ENCODE peak calls at places on chromosomes 5 and 9, in nine cellular contexts. T is OCI-LY7; Q is neuronal stem cell; Z is naive thymus-derived CD4-positive, alpha-beta T cell; X is brain microvascular endothelial cell; G is ovary; V is GM12878; H is caudate nucleus; P is left ventricle myocardium inferior. B is an unnamed sample.

GRCh38 chr9:93774331-93775102 is 180.6 kb downstream of the BARX1 start:
- DNase-seq in H (no peak), X (no peak), Z (no peak), P (no peak), V (no peak), G (no peak), Q (no peak), T (no peak), B (no peak)

GRCh38 chr5:55570026-55570425 is 35.3 kb upstream of the PLPP1 start:
- DNase-seq in G (no peak), T (no peak), X (peak; percentile 42), Z (no peak), H (no peak), P (no peak), Q (peak; percentile 4), V (no peak), B (no peak)

GRCh38 chr5:14834584-14835540 is 36.7 kb downstream of the ANKH start:
- DNase-seq in Z (no peak), X (no peak), P (no peak), G (no peak), T (no peak), V (no peak), Q (no peak), H (no peak), B (no peak)

GRCh38 chr9:113963017-113963620 is 87.0 kb downstream of the ZNF618 start:
- DNase-seq in T (peak; percentile 47), H (no peak), Q (peak; percentile 30), Z (no peak), X (peak; percentile 52), G (no peak), P (no peak), V (no peak), B (peak; percentile 67)

GRCh38 chr5:178502401-178503100 is 87.6 kb downstream of the COL23A1 start:
- DNase-seq in X (no peak), V (no peak), T (no peak), H (no peak), P (no peak), G (no peak), Q (no peak), Z (no peak), B (no peak)

GRCh38 chr5:150079655-150080461 is 6.5 kb downstream of the CSF1R start:
- DNase-seq in Z (no peak), P (no peak), H (no peak), T (no peak), X (no peak), G (no peak), Q (no peak), V (no peak), B (no peak)

GRCh38 chr5:74765201-74765600 is 1.7 kb downstream of the GFM2 start:
- DNase-seq in X (no peak), P (no peak), H (no peak), G (no peak), Z (no peak), T (no peak), Q (no peak), V (no peak), B (no peak)

GRCh38 chr5:178416919-178417318 is 173.3 kb downstream of the COL23A1 start:
- DNase-seq in V (no peak), H (no peak), P (no peak), Z (no peak), G (no peak), T (no peak), X (peak; percentile 27), Q (no peak), B (no peak)

GRCh38 chr5:92543246-92543645 is 1037.8 kb downstream of the NR2F1-AS1 start:
- DNase-seq in P (no peak), Q (no peak), V (no peak), G (no peak), T (no peak), H (no peak), X (no peak), Z (no peak), B (no peak)

DNA sequence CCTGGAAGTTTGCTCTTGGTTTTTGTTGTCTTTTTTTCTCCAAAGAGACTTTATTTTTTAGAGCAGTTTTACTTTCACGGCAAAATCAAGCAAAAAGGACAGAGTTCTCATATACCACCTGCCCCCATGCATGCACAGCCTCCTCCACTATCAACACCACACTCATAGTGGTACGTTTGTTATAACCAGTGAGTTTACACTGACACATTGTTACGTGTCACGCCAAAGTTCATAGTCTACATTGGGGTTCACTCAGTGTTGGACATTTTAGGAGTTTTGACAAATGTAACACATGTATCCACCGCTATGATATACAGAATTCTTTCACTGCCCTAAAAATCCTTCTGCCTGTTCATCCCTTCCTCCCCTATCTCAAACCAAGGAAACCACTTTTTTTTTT is 7.5 kb upstream of the ICE1 start:
- DNase-seq in Z (no peak), X (no peak), G (no peak), H (no peak), Q (no peak), V (no peak), T (no peak), P (no peak), B (no peak)
- H3K27ac ChIP-seq in Z (no peak overlapping the region), X (no peak overlapping the region), G (no peak overlapping the region), H (no peak overlapping the region), Q (no peak overlapping the region), V (no peak overlapping the region), T (no peak overlapping the region), P (no peak overlapping the region), B (no peak overlapping the region)

DNA sequence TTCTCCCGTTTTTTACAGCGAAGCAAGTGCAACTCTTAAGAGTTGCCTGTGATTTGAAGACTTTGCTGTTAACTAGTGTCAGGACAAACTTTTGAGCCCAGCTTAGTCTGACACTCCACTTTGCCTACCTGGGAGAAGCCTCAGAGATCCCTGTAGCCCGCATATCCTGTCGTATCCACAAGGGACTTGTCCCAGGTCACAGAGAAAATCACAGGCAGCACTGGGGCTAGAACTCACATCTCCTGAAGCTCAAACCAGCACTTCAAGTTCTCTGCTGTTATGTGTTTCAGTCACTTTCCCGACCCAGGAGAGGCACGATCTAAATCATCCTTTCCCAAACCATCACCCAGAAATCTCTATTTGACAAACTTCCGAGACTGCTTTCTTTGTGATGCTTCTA is 584.5 kb downstream of the ACTL7B start:
- DNase-seq in T (no peak), V (no peak), P (no peak), Z (no peak), G (no peak), X (no peak), Q (no peak), H (no peak), B (peak; percentile 30)
- H3K27ac ChIP-seq in T (no peak overlapping the region), V (no peak overlapping the region), P (no peak overlapping the region), Z (no peak overlapping the region), G (no peak overlapping the region), X (no peak overlapping the region), Q (no peak overlapping the region), H (no peak overlapping the region), B (peak overlapping the region; percentile 57)

GRCh38 chr5:146910239-146910638 is 31.7 kb upstream of the PPP2R2B start:
- DNase-seq in Q (no peak), Z (no peak), X (no peak), G (no peak), H (no peak), V (no peak), P (no peak), T (no peak), B (no peak)

GRCh38 chr5:146904890-146905289 is 26.3 kb upstream of the PPP2R2B start:
- DNase-seq in H (no peak), G (no peak), P (no peak), Q (no peak), V (no peak), Z (no peak), T (no peak), X (no peak), B (no peak)

GRCh38 chr5:146906803-146907202 is 28.2 kb upstream of the PPP2R2B start:
- DNase-seq in G (no peak), Z (no peak), V (no peak), T (no peak), Q (no peak), H (no peak), X (no peak), P (no peak), B (peak; percentile 40)

GRCh38 chr5:146912874-146913273 is 34.3 kb upstream of the PPP2R2B start:
- DNase-seq in G (no peak), T (no peak), V (no peak), X (no peak), Z (no peak), Q (no peak), P (no peak), H (no peak), B (no peak)

DNA sequence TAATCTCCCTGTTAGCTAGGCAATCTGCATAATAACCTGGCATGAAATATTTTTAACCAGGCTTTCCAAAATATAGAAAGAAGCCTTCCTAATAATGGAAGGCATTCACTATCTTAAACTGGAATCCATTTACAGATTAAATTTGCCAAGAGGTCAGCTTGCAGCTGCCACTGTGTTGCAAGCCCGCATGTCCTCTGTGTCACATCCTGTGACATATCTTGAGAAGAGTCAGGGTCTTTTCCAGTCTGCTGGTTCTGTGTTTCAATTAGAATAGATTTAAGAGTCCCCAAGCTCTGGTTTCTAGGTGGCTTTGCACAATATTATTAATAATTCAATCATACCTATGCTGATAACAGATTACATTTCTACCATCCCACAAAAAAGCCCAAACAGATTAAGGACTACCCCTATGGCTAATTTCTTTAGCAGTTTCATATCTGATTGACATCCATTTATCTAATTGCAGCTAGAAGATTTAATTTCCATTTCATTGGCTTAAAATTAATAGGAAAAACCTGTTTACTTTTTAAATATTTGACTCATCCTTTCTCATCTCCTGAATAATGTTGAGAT is 31.0 kb upstream of the PPP2R2B start:
- DNase-seq in V (no peak), H (no peak), P (no peak), T (no peak), Q (no peak), G (no peak), Z (no peak), X (no peak), B (peak; percentile 15)
- H3K27ac ChIP-seq in V (no peak overlapping the region), H (no peak overlapping the region), P (no peak overlapping the region), T (no peak overlapping the region), Q (no peak overlapping the region), G (no peak overlapping the region), Z (no peak overlapping the region), X (no peak overlapping the region), B (peak overlapping the region; percentile 4)

DNA sequence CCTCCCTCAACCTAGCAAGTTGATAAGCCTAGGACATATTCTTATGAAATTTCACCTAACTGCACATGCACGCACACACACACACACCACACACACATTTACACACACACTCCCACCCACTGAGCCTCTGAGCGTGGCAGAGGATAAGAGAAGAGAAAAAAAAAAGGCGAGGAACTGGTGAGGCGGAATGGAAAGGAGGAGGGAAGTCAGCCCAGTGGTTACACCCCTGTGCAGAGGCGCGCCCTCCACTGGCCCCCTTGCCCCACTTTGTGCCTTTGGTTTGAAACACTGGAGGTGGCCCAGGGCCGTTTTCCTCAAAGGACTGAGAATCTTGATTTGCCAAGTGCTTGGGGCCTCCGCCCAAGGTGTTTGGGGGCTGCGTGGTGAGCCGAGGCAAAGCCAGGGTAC is 20.7 kb downstream of the NR2F1 start:
- DNase-seq in T (no peak), Q (no peak), X (no peak), H (no peak), V (no peak), G (no peak), P (no peak), Z (no peak), B (peak; percentile 40)
- H3K27ac ChIP-seq in T (no peak overlapping the region), Q (no peak overlapping the region), X (peak overlapping the region; percentile 12), H (peak overlapping the region; percentile 22), V (no peak overlapping the region), G (no peak overlapping the region), P (no peak overlapping the region), Z (no peak overlapping the region), B (peak overlapping the region; percentile 50)